ENCODE peak calls at places on chromosomes 16 and 17, in five cellular contexts. Y is AG09309, X is GM12865, R is SK-N-MC, V is fibroblast of pulmonary artery. F is an unnamed sample.

GRCh38 chr16:60905806-60906205 is 1130.4 kb downstream of the CDH8 start:
- DNase-seq in X (no peak), R (no peak), Y (no peak), V (no peak), F (no peak)

GRCh38 chr17:69577098-69577497 is 162.6 kb downstream of the MAP2K6 start:
- DNase-seq in R (no peak), V (no peak), Y (no peak), X (no peak), F (no peak)

GRCh38 chr16:77213542-77214108 is 14.4 kb downstream of the SYCE1L start:
- DNase-seq in R (no peak), Y (peak; percentile 60), X (no peak), V (peak; percentile 87), F (peak; percentile 81)

GRCh38 chr17:61458491-61459433 is 6.5 kb downstream of the TBX4 start:
- DNase-seq in Y (no peak), R (no peak), V (no peak), X (no peak), F (no peak)

GRCh38 chr17:56744721-56745120 is 89.0 kb downstream of the C17orf67 start:
- DNase-seq in R (no peak), X (no peak), V (no peak), Y (no peak), F (no peak)

GRCh38 chr17:5499790-5500189 is 13.4 kb downstream of the MIS12 start:
- DNase-seq in Y (no peak), R (no peak), V (no peak), X (no peak), F (no peak)

GRCh38 chr17:80826955-80827645 is 164.5 kb upstream of the CHMP6 start:
- DNase-seq in Y (peak; percentile 94), V (peak; percentile 98), R (no peak), X (no peak), F (peak; percentile 96)

GRCh38 chr16:88469615-88470395 is 16.7 kb downstream of the ZFPM1 start:
- DNase-seq in V (no peak), X (no peak), R (no peak), Y (no peak), F (no peak)

GRCh38 chr17:44348234-44348987 is 3.3 kb downstream of the GRN start:
- DNase-seq in V (no peak), X (peak; percentile 94), R (no peak), Y (no peak), F (no peak)

GRCh38 chr16:65832269-65832668 is 534.2 kb upstream of the CDH5 start:
- DNase-seq in X (no peak), R (no peak), Y (no peak), V (no peak), F (no peak)

GRCh38 chr17:10870651-10871050 is 32.8 kb upstream of the PIRT start:
- DNase-seq in X (no peak), Y (no peak), V (no peak), R (no peak), F (no peak)
- H3K4me3 ChIP-seq in X (no peak overlapping the region), Y (no peak overlapping the region), V (no peak overlapping the region), R (no peak overlapping the region), F (no peak overlapping the region)

GRCh38 chr16:31002252-31002700 is 8.2 kb downstream of the STX1B start:
- DNase-seq in V (no peak), Y (no peak), R (no peak), X (no peak), F (no peak)
- H3K4me3 ChIP-seq in V (no peak overlapping the region), Y (no peak overlapping the region), R (no peak overlapping the region), X (no peak overlapping the region), F (no peak overlapping the region)

GRCh38 chr17:7841622-7842379 is 7.8 kb downstream of the KDM6B start:
- DNase-seq in R (no peak), V (peak; percentile 90), X (peak; percentile 86), Y (no peak), F (peak; percentile 77)
- H3K4me3 ChIP-seq in R (peak overlapping the region; percentile 87), V (peak overlapping the region; percentile 81), X (peak overlapping the region; percentile 89), Y (peak overlapping the region; percentile 83), F (peak overlapping the region; percentile 71)

GRCh38 chr17:8806206-8807069 is 7.3 kb upstream of the MFSD6L start:
- DNase-seq in X (peak; percentile 53), V (no peak), R (no peak), Y (no peak), F (no peak)
- H3K4me3 ChIP-seq in X (no peak overlapping the region), V (no peak overlapping the region), R (no peak overlapping the region), Y (no peak overlapping the region), F (no peak overlapping the region)

GRCh38 chr17:16987830-16988601 is 16.1 kb upstream of the TNFRSF13B start:
- DNase-seq in R (no peak), V (peak; percentile 52), X (peak; percentile 98), Y (peak; percentile 31), F (peak; percentile 45)

GRCh38 chr17:16991349-16992009 is 19.6 kb upstream of the TNFRSF13B start:
- DNase-seq in X (peak; percentile 91), Y (no peak), V (peak; percentile 70), R (no peak), F (no peak)

GRCh38 chr17:16989953-16990860 is 18.3 kb upstream of the TNFRSF13B start:
- DNase-seq in V (no peak), Y (no peak), R (no peak), X (peak; percentile 52), F (no peak)

GRCh38 chr17:16988749-16989229 is 16.9 kb upstream of the TNFRSF13B start:
- DNase-seq in R (no peak), V (peak; percentile 6), X (peak; percentile 79), Y (no peak), F (no peak)

GRCh38 chr17:16989230-16989952 is 17.5 kb upstream of the TNFRSF13B start:
- DNase-seq in X (peak; percentile 88), Y (no peak), R (no peak), V (no peak), F (no peak)
- H3K4me3 ChIP-seq in X (peak overlapping the region; percentile 73), Y (no peak overlapping the region), R (no peak overlapping the region), V (no peak overlapping the region), F (no peak overlapping the region)

DNA sequence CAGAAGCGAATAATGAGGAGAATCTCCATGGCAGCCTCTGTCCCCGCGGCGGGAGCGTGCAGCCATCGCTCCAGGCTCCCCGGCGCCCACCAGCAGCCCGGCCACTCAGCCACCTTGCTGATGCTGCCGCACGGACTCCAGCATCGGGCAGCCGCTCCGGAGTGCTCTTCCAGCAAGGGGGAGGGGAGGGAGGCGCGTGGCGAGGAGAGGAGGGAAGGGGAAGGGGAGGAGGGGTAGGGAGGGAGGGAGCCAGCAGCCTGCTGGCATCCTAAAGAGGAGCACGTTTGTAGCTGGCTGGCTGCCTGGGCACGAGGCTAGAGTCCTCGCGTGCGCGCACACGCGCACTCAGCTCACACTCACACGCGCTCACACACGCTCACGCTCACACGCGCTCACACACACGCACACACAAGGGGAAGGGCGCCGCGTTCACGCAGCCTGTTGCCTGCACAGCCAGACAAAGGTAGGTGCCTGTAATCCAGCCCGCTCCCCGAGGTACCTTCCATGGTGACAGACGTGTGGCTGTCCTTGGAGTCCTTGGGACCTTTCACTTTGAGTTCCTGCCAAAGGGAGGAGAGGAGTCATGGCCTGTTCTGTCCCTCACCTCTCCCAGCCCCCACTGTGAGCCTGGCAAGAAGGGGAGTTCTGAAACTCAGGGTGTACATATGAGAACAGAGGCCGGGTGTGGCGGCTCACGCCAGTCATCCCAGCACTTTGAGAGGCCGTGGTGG is 82.1 kb downstream of the TIMM22 start:
- DNase-seq in Y (no peak), R (no peak), X (no peak), V (no peak), F (no peak)
- H3K4me3 ChIP-seq in Y (no peak overlapping the region), R (no peak overlapping the region), X (no peak overlapping the region), V (no peak overlapping the region), F (no peak overlapping the region)

GRCh38 chr17:59069856-59070255 is 36.8 kb downstream of the TRIM37 start:
- DNase-seq in Y (no peak), V (no peak), X (no peak), R (no peak), F (no peak)
- H3K4me3 ChIP-seq in Y (no peak overlapping the region), V (no peak overlapping the region), X (no peak overlapping the region), R (no peak overlapping the region), F (no peak overlapping the region)